ENCODE peak calls at places on chromosomes 1 and 21, in ten cellular contexts. D is kidney epithelial cell; T is fibroblast of pulmonary artery; O is K562; E is heart right ventricle; A is AG04449; U is stomach; C is CD4-positive, alpha-beta T cell; J is GM13976; Y is astrocyte. Z is an unnamed sample.

GRCh38 chr1:85884372-85885035 is 176.3 kb upstream of the ZNHIT6 start:
- DNase-seq in J (peak; percentile 26), T (peak; percentile 42), U (no peak), O (peak; percentile 0), D (no peak), A (no peak), C (no peak), E (no peak), Y (no peak), Z (peak; percentile 36)

GRCh38 chr1:156706647-156707008 is 1.2 kb upstream of the CRABP2 start:
- DNase-seq in Y (no peak), A (no peak), C (no peak), D (no peak), E (peak; percentile 72), O (peak; percentile 33), J (no peak), T (no peak), U (no peak), Z (peak; percentile 85)

GRCh38 chr21:31872452-31873274 is at the start of gene HUNK:
- DNase-seq in T (peak; percentile 7), O (no peak), E (no peak), U (no peak), A (no peak), Y (peak; percentile 22), D (no peak), C (no peak), J (peak; percentile 49), Z (peak; percentile 10)

GRCh38 chr1:163083690-163084089 is 14.5 kb downstream of the RGS4 start:
- DNase-seq in C (no peak), E (no peak), T (no peak), O (no peak), J (no peak), D (peak; percentile 19), A (no peak), U (no peak), Y (peak; percentile 64), Z (no peak)

GRCh38 chr1:212260557-212261342 is 24.5 kb upstream of the PPP2R5A start:
- DNase-seq in J (no peak), O (no peak), T (no peak), D (peak; percentile 82), A (no peak), Y (peak; percentile 72), E (no peak), U (no peak), C (no peak), Z (no peak)

GRCh38 chr1:202085682-202086373 is 36.9 kb upstream of the GPR37L1 start:
- DNase-seq in A (no peak), Y (no peak), D (no peak), U (peak; percentile 28), J (no peak), O (no peak), E (no peak), C (no peak), T (peak; percentile 21), Z (peak; percentile 47)

GRCh38 chr1:109256971-109257681 is 7.8 kb downstream of the CELSR2 start:
- DNase-seq in U (no peak), J (no peak), O (no peak), E (no peak), C (no peak), A (no peak), T (no peak), D (peak; percentile 82), Y (no peak), Z (no peak)

GRCh38 chr1:222794656-222795474 is 20.0 kb upstream of the DISP1 start:
- DNase-seq in A (no peak), O (no peak), C (no peak), U (peak; percentile 45), J (no peak), D (no peak), Y (no peak), T (no peak), E (no peak), Z (no peak)

GRCh38 chr1:23619299-23620188 is 60.2 kb upstream of the ID3 start:
- DNase-seq in Y (peak; percentile 13), U (peak; percentile 65), A (no peak), D (peak; percentile 9), E (peak; percentile 17), J (peak; percentile 89), C (peak; percentile 75), O (peak; percentile 40), T (no peak), Z (no peak)

GRCh38 chr21:44010429-44010828 is 1.7 kb upstream of the TRAPPC10 start:
- DNase-seq in E (no peak), D (no peak), J (no peak), C (no peak), Y (no peak), A (no peak), T (no peak), O (peak; percentile 68), U (no peak), Z (no peak)

GRCh38 chr1:202952818-202953217 is 5.3 kb downstream of the ADIPOR1 start:
- DNase-seq in O (no peak), U (no peak), A (no peak), T (peak; percentile 95), Y (peak; percentile 41), C (no peak), E (peak; percentile 51), D (peak; percentile 4), J (no peak), Z (peak; percentile 74)

GRCh38 chr1:51512120-51512519 is 6.9 kb downstream of the EPS15 start:
- DNase-seq in J (no peak), U (no peak), E (no peak), A (no peak), C (no peak), Y (no peak), T (no peak), O (no peak), D (no peak), Z (no peak)

GRCh38 chr1:45004281-45004920 is 6.7 kb downstream of the HECTD3 start:
- DNase-seq in O (no peak), E (no peak), J (no peak), C (no peak), U (no peak), Y (no peak), A (no peak), D (no peak), T (no peak), Z (no peak)

GRCh38 chr1:153730468-153730988 is 2.7 kb downstream of the INTS3 start:
- DNase-seq in O (no peak), U (no peak), A (no peak), E (no peak), J (no peak), T (no peak), C (no peak), Y (no peak), D (no peak), Z (no peak)

GRCh38 chr1:153733970-153734369 is 6.1 kb downstream of the INTS3 start:
- DNase-seq in Y (no peak), O (no peak), J (no peak), T (no peak), C (no peak), D (no peak), A (no peak), E (no peak), U (no peak), Z (no peak)

GRCh38 chr1:153727463-153728304 is at the start of gene INTS3:
- DNase-seq in D (peak; percentile 99), O (peak; percentile 100), E (peak; percentile 100), Y (peak; percentile 100), J (peak; percentile 99), C (peak; percentile 95), U (peak; percentile 100), T (peak; percentile 100), A (peak; percentile 99), Z (peak; percentile 100)

GRCh38 chr1:153723687-153724086 is 4.2 kb upstream of the INTS3 start:
- DNase-seq in T (no peak), J (no peak), Y (no peak), O (no peak), A (no peak), E (no peak), D (no peak), U (no peak), C (no peak), Z (no peak)

GRCh38 chr1:153728305-153729066 is 636 bp downstream of the INTS3 start:
- DNase-seq in Y (peak; percentile 39), D (no peak), C (no peak), E (peak; percentile 51), O (peak; percentile 37), J (no peak), A (no peak), T (peak; percentile 72), U (no peak), Z (peak; percentile 52)
- TF ChIP-seq CTCF in Y (no peak), D (no peak), C (no peak), E (no peak), O (no peak), J (no peak), A (no peak), T (no peak), U (no peak), Z (no peak)

GRCh38 chr1:171563675-171564074 is 58.4 kb upstream of the MYOCOS start:
- DNase-seq in O (no peak), J (no peak), Y (peak; percentile 78), C (no peak), E (no peak), A (peak; percentile 16), U (no peak), T (peak; percentile 16), D (no peak), Z (peak; percentile 18)

DNA sequence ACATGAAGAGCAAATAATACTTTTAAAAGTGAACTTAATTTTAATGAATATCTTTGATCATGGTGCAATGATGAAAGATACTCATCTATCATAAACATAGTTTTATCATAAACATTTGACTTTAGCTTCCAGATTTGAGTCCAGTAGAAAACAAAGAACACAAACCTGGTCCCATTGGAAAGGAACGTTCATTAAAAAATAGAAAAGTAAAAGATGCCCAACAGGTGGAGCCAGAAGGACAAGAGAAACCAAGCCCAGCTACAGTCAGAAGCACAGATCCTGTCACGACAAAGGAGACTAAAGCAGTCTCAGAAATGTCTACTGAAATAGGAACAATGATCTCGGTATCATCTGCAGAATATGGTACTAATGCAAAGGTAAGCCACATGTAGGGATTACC is 55.6 kb upstream of the MYOCOS start:
- DNase-seq in E (no peak), T (peak; percentile 11), O (peak; percentile 7), A (no peak), Y (no peak), J (no peak), U (no peak), C (no peak), D (no peak), Z (peak; percentile 6)
- TF ChIP-seq CTCF in E (no peak), T (peak; percentile 14), O (peak; percentile 16), A (no peak), Y (no peak), J (no peak), U (no peak), C (no peak), D (peak; percentile 15), Z (no peak)

DNA sequence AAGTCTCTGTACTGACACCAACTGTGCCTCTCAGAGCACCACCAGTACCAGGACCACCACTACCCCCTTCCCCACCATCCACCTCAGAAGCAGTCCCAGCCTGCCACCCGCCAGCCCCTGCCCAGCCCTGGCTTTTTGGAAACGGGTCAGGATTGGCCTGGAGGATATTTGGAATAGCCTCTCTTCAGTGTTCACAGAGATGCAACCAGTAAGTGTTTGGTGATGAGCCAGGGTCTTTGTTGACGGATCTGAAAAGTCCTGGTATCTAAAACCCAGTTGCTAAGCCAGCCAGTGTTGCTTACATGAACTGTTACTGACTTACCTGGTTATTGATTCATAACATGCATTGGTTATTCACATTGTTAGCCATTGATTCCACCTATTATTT is 1.1 kb downstream of the C1orf56 start:
- DNase-seq in C (no peak), A (no peak), D (no peak), T (no peak), E (no peak), O (no peak), U (no peak), J (no peak), Y (no peak), Z (no peak)
- TF ChIP-seq CTCF in C (no peak), A (no peak), D (no peak), T (no peak), E (no peak), O (no peak), U (no peak), J (no peak), Y (peak; percentile 26), Z (no peak)

GRCh38 chr1:84358695-84359094 is 39.6 kb upstream of the DNASE2B start:
- DNase-seq in E (no peak), J (no peak), O (no peak), D (no peak), U (no peak), T (no peak), C (no peak), Y (no peak), A (no peak), Z (no peak)
- TF ChIP-seq CTCF in E (no peak), J (no peak), O (no peak), D (no peak), U (no peak), T (no peak), C (no peak), Y (no peak), A (no peak), Z (no peak)

Z was measured in fibroblast of the aortic adventitia.